ENCODE peak calls at places on chromosomes 4 and X, in seven cellular contexts. F, L, C, S, J, H and I are unnamed samples.

GRCh38 chr4:168019019-168019651 is 73.2 kb upstream of the ANXA10 start:
- DNase-seq in F (no peak), L (no peak), C (no peak), S (no peak), J (no peak), H (no peak), I (no peak)

GRCh38 chr4:150078996-150079581 is 844 bp downstream of the DCLK2 start:
- DNase-seq in F (no peak), L (peak), C (peak), S (no peak), J (no peak), H (no peak), I (no peak)

GRCh38 chr4:110164251-110164650 is 34.2 kb downstream of the ELOVL6 start:
- DNase-seq in F (no peak), L (no peak), C (no peak), S (no peak), J (no peak), H (no peak), I (no peak)

GRCh38 chr4:16516796-16517413 is 290.6 kb upstream of the TAPT1 start:
- DNase-seq in F (peak), L (no peak), C (peak), S (no peak), J (no peak), H (no peak), I (no peak)

GRCh38 chr4:36394352-36394903 is 113.0 kb downstream of the DTHD1 start:
- DNase-seq in F (no peak), L (no peak), C (no peak), S (no peak), J (no peak), H (peak), I (no peak)

GRCh38 chr4:7876096-7876993 is 63.3 kb downstream of the AFAP1 start:
- DNase-seq in F (no peak), L (peak), C (no peak), S (no peak), J (peak), H (no peak), I (no peak)

GRCh38 chr4:33160126-33160525 is 2440.0 kb downstream of the PCDH7 start:
- DNase-seq in F (peak), L (no peak), C (no peak), S (no peak), J (no peak), H (no peak), I (no peak)

GRCh38 chr4:108398326-108398725 is 222.1 kb upstream of the RPL34 start:
- DNase-seq in F (no peak), L (no peak), C (no peak), S (no peak), J (no peak), H (no peak), I (no peak)

GRCh38 chrX:45755719-45756118 is 555.0 kb upstream of the DIPK2B start:
- DNase-seq in F (no peak), L (no peak), C (no peak), S (no peak), J (no peak), H (no peak), I (no peak)

GRCh38 chrX:42944381-42944998 is 166.5 kb upstream of the PPP1R2C start:
- DNase-seq in F (no peak), L (no peak), C (no peak), S (no peak), J (no peak), H (peak), I (no peak)

GRCh38 chr4:12446237-12446636 is 1017.5 kb upstream of the HS3ST1 start:
- DNase-seq in F (no peak), L (no peak), C (no peak), S (no peak), J (no peak), H (no peak), I (no peak)

GRCh38 chr4:26162095-26162494 is 158.7 kb upstream of the RBPJ start:
- DNase-seq in F (no peak), L (no peak), C (no peak), S (no peak), J (no peak), H (no peak), I (no peak)

GRCh38 chr4:96154676-96155075 is 314.8 kb downstream of the PDHA2 start:
- DNase-seq in F (no peak), L (no peak), C (no peak), S (no peak), J (no peak), H (no peak), I (no peak)

GRCh38 chr4:95250544-95251137 is 298.1 kb downstream of the UNC5C start:
- DNase-seq in F (no peak), L (no peak), C (no peak), S (no peak), J (no peak), H (no peak), I (no peak)

GRCh38 chr4:3364199-3364598 is 71.4 kb downstream of the RGS12 start:
- DNase-seq in F (no peak), L (peak), C (no peak), S (no peak), J (no peak), H (no peak), I (no peak)

GRCh38 chrX:132769609-132770008 is 188.8 kb downstream of the HS6ST2 start:
- DNase-seq in F (no peak), L (no peak), C (no peak), S (no peak), J (no peak), H (no peak), I (no peak)

GRCh38 chrX:150688911-150689451 is 4.2 kb upstream of the MTMR1 start:
- DNase-seq in F (peak), L (no peak), C (no peak), S (no peak), J (no peak), H (no peak), I (peak)

GRCh38 chr4:126604273-126604867 is 1028.4 kb upstream of the INTU start:
- DNase-seq in F (no peak), L (no peak), C (peak), S (no peak), J (no peak), H (no peak), I (no peak)

GRCh38 chr4:123984881-123985280 is 588.3 kb downstream of the SPRY1 start:
- DNase-seq in F (no peak), L (peak), C (no peak), S (no peak), J (no peak), H (no peak), I (no peak)

GRCh38 chrX:68901512-68901911 is 72.7 kb downstream of the EFNB1 start:
- DNase-seq in F (no peak), L (no peak), C (no peak), S (no peak), J (no peak), H (no peak), I (no peak)

GRCh38 chr4:88341227-88342192 is 37.1 kb upstream of the HERC6 start:
- DNase-seq in F (peak), L (peak), C (no peak), S (no peak), J (no peak), H (no peak), I (peak)

GRCh38 chr4:94540476-94540875 is 88.7 kb downstream of the PDLIM5 start:
- DNase-seq in F (no peak), L (no peak), C (no peak), S (no peak), J (no peak), H (no peak), I (no peak)

GRCh38 chrX:32530802-32531403 is 680.4 kb downstream of the DMD start:
- DNase-seq in F (no peak), L (no peak), C (peak), S (no peak), J (no peak), H (peak), I (no peak)

GRCh38 chr4:159757471-159757870 is 654.6 kb downstream of the RAPGEF2 start:
- DNase-seq in F (no peak), L (no peak), C (no peak), S (no peak), J (no peak), H (no peak), I (no peak)

GRCh38 chr4:76729460-76729859 is 168.5 kb downstream of the SOWAHB start:
- DNase-seq in F (no peak), L (no peak), C (no peak), S (no peak), J (no peak), H (no peak), I (no peak)

GRCh38 chrX:88605222-88605583 is 141.8 kb upstream of the CPXCR1 start:
- DNase-seq in F (no peak), L (no peak), C (no peak), S (no peak), J (no peak), H (no peak), I (no peak)

GRCh38 chr4:99087887-99088484 is 602 bp downstream of the ADH5 start:
- DNase-seq in F (no peak), L (peak), C (no peak), S (no peak), J (no peak), H (no peak), I (no peak)

GRCh38 chr4:123597586-123597985 is 201.0 kb downstream of the SPRY1 start:
- DNase-seq in F (no peak), L (no peak), C (no peak), S (no peak), J (no peak), H (no peak), I (no peak)

GRCh38 chr4:30429813-30430466 is 290.2 kb upstream of the PCDH7 start:
- DNase-seq in F (no peak), L (no peak), C (no peak), S (no peak), J (no peak), H (no peak), I (no peak)

GRCh38 chr4:53100801-53101581 is 238.9 kb downstream of the RASL11B start:
- DNase-seq in F (no peak), L (no peak), C (no peak), S (no peak), J (no peak), H (no peak), I (peak)

GRCh38 chr4:184732126-184732525 is 1.8 kb downstream of the CENPU start:
- DNase-seq in F (no peak), L (no peak), C (peak), S (no peak), J (no peak), H (no peak), I (no peak)

GRCh38 chr4:140066031-140066930 is 87.7 kb downstream of the MAML3 start:
- DNase-seq in F (no peak), L (no peak), C (no peak), S (no peak), J (no peak), H (no peak), I (no peak)

GRCh38 chr4:181971411-181971810 is 271.8 kb upstream of the TENM3 start:
- DNase-seq in F (no peak), L (no peak), C (no peak), S (no peak), J (no peak), H (no peak), I (no peak)

GRCh38 chr4:108596389-108596788 is 24.0 kb upstream of the RPL34 start:
- DNase-seq in F (no peak), L (no peak), C (no peak), S (no peak), J (no peak), H (no peak), I (no peak)

GRCh38 chr4:1722551-1723071 is 1.3 kb downstream of the TACC3 start:
- DNase-seq in F (no peak), L (no peak), C (no peak), S (no peak), J (no peak), H (no peak), I (no peak)

GRCh38 chrX:71911023-71911730 is 532 bp downstream of the NHSL2 start:
- DNase-seq in F (no peak), L (peak), C (no peak), S (no peak), J (peak), H (peak), I (no peak)